ENCODE peak calls at places on chromosome 19, in four cellular contexts. I is mammary epithelial cell, F is HCT116, Z is neural progenitor cell. G is an unnamed sample.

GRCh38 chr19:4057913-4058695 is 8.6 kb downstream of the ZBTB7A start:
- DNase-seq in I (peak; percentile 87), F (peak; percentile 42), Z (no peak), G (peak; percentile 76)

GRCh38 chr19:14476663-14477401 is 1.7 kb upstream of the PTGER1 start:
- DNase-seq in I (peak; percentile 71), F (peak; percentile 48), Z (no peak), G (peak; percentile 84)

GRCh38 chr19:980133-980998 is 3.8 kb upstream of the WDR18 start:
- DNase-seq in I (no peak), F (no peak), Z (peak; percentile 93), G (peak; percentile 50)

GRCh38 chr19:28859811-28860210 is 353.1 kb downstream of the UQCRFS1 start:
- DNase-seq in I (no peak), F (no peak), Z (no peak), G (no peak)

GRCh38 chr19:22608441-22608840 is 25.7 kb upstream of the ZNF492 start:
- DNase-seq in I (no peak), F (no peak), Z (no peak), G (no peak)

GRCh38 chr19:15218501-15218900 is 13.7 kb downstream of the EPHX3 start:
- DNase-seq in I (no peak), F (no peak), Z (no peak), G (no peak)

GRCh38 chr19:35963514-35963913 is 27.3 kb downstream of the LRFN3 start:
- DNase-seq in I (peak; percentile 39), F (no peak), Z (peak; percentile 91), G (no peak)

GRCh38 chr19:13929956-13930355 is 8.3 kb downstream of the PODNL1 start:
- DNase-seq in I (no peak), F (no peak), Z (no peak), G (no peak)

GRCh38 chr19:24029941-24030636 is 56.9 kb upstream of the ZNF254 start:
- DNase-seq in I (no peak), F (no peak), Z (no peak), G (no peak)

GRCh38 chr19:41425174-41426115 is 1.7 kb downstream of the B3GNT8 start:
- DNase-seq in I (no peak), F (no peak), Z (no peak), G (no peak)

GRCh38 chr19:50962245-50962644 is 7.1 kb downstream of the KLK6 start:
- DNase-seq in I (no peak), F (no peak), Z (no peak), G (no peak)

GRCh38 chr19:54137913-54138776 is 583 bp downstream of the CNOT3 start:
- DNase-seq in I (no peak), F (no peak), Z (peak; percentile 75), G (peak; percentile 32)

GRCh38 chr19:56769650-56770049 is 70.9 kb downstream of the PEG3 start:
- DNase-seq in I (no peak), F (no peak), Z (no peak), G (no peak)

GRCh38 chr19:49689133-49690072 is at the start of gene ADM5:
- DNase-seq in I (no peak), F (no peak), Z (peak; percentile 56), G (no peak)

GRCh38 chr19:50358483-50359431 is 6.7 kb downstream of the NAPSA start:
- DNase-seq in I (no peak), F (no peak), Z (no peak), G (no peak)

GRCh38 chr19:46967578-46968018 is 52.0 kb upstream of the NPAS1 start:
- DNase-seq in I (no peak), F (no peak), Z (no peak), G (no peak)

GRCh38 chr19:8640402-8641004 is 10.1 kb downstream of the NFILZ start:
- DNase-seq in I (no peak), F (no peak), Z (no peak), G (no peak)

GRCh38 chr19:27734496-27735220 is 1478.3 kb downstream of the UQCRFS1 start:
- DNase-seq in I (no peak), F (no peak), Z (no peak), G (no peak)

GRCh38 chr19:51602189-51602854 is 27.9 kb downstream of the SIGLEC5 start:
- DNase-seq in I (no peak), F (no peak), Z (no peak), G (no peak)

GRCh38 chr19:53906211-53907192 is 2.6 kb upstream of the CACNG7 start:
- DNase-seq in I (no peak), F (no peak), Z (peak; percentile 71), G (peak; percentile 63)

GRCh38 chr19:45362291-45362690 is 8.1 kb downstream of the ERCC2 start:
- DNase-seq in I (no peak), F (no peak), Z (no peak), G (no peak)
- H3K36me3 ChIP-seq in I (peaks cover 6% of the 10 kb centered on the region), F (peaks cover 14% of the 10 kb centered on the region), Z (no peaks in the 10 kb centered on the region), G (no peaks in the 10 kb centered on the region)

DNA sequence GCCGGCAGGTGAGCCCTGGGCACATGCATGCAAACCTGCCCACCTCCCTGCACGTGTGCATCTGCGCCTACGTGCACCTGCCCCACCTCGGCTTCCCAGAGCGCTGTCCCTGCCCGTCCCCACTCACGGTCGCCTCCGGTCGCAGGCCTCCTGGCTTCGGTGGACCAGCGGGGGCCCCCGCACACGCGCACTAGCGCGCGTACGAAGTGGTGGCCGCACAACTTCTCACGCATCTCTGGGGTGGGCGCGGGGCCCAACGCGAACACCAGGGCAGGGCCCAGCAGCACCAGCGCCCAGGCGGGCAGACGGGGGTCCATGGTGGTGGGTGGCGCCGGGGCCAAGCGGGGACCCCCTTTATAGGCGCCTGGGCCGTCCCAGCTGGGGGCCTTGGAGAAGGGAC is at the start of gene INSL3:
- DNase-seq in I (no peak), F (no peak), Z (no peak), G (no peak)
- TF ChIP-seq EZH2 in I (no peak), F (no peak), Z (no peak), G (no peak)

GRCh38 chr19:10256970-10257615 is 5.1 kb downstream of the MRPL4 start:
- DNase-seq in I (no peak), F (no peak), Z (no peak), G (no peak)

GRCh38 chr19:10258080-10258710 is 6.2 kb downstream of the MRPL4 start:
- DNase-seq in I (no peak), F (no peak), Z (no peak), G (no peak)

GRCh38 chr19:10256551-10256950 is 4.5 kb downstream of the MRPL4 start:
- DNase-seq in I (no peak), F (no peak), Z (no peak), G (no peak)

GRCh38 chr19:10260141-10260584 is 8.1 kb downstream of the MRPL4 start:
- DNase-seq in I (peak; percentile 95), F (peak; percentile 23), Z (no peak), G (no peak)

DNA sequence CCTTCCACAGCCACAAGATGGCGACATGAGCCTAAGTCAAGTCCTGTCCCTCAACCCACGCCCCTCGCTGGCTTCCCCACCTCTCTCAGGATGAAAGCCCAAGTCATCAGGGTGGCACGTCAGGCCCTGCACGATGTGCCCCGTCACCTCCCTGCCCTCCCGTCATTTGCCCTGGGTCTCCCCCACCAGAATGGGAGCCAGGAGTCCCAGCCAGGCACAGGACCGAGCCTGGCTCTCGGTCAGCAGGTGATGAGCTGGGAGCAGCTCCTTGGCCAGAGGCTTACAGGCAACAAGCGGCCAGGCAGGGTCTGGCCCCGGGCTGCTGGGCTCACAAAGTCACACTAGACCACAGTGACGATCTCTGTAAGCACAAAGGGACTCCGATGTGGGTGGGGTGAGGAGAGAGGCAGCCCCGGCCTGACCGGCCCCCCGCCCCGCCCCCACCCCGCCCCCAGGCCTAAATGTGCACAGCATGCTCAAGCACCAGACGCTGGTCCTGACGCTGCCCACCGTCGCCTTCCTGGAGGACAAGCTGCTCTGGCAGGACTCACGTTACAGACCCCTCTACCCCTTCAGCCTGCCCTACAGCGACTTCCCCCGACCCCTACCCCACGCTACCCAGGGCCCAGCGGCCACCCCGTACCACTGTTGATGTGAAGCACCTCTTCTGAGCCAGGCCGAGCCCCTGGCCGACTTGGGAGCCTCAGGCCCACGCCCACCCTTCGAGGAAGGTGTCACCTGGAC is 7.3 kb downstream of the MRPL4 start:
- DNase-seq in I (peak; percentile 76), F (peak; percentile 82), Z (peak; percentile 93), G (peak; percentile 86)
- H3K36me3 ChIP-seq in I (peaks cover 6% of the 10 kb centered on the region), F (peaks cover 28% of the 10 kb centered on the region), Z (no peaks in the 10 kb centered on the region), G (peaks cover 6% of the 10 kb centered on the region)

GRCh38 chr19:5186293-5187050 is 154.1 kb downstream of the PTPRS start:
- DNase-seq in I (peak; percentile 15), F (no peak), Z (no peak), G (no peak)
- TF ChIP-seq EZH2 in I (no peak), F (no peak), Z (no peak), G (no peak)

DNA sequence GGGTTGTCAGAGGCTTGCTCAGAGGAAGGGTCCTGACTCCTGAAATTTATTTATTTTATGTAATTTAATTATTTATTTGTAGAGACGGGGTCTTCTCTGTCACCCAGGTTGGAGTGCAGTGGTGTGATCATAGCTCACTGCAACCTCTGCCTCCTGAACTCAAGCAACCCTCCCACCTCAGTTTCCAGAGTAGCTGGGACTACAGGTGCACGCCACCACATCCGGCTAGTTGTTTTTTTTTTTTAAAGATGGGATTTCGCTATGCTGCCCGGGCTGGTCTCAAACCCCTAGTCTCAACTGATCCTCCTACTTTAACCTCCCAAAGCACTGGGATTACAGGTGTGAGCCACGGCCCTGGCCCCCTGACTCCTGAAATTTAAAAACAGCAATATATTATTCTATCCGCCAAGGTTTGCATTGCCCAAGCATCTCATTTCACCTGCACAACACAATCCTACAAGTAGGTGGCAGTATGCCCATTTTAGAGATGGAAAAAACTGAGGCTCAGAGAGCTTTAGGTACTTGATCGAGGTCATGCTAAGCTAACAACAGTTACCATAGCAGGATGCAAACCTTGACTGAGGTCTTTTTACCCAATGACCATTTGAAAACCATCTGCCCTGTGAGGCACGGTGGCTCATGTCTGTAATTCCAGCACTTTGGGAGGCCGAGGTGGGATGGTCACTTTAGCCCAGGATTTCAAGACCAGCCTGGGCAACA is 18.1 kb downstream of the ARHGEF18 start:
- DNase-seq in I (peak; percentile 49), F (peak; percentile 62), Z (peak; percentile 23), G (peak; percentile 66)
- H3K36me3 ChIP-seq in I (no peaks in the 10 kb centered on the region), F (no peaks in the 10 kb centered on the region), Z (no peaks in the 10 kb centered on the region), G (no peaks in the 10 kb centered on the region)

DNA sequence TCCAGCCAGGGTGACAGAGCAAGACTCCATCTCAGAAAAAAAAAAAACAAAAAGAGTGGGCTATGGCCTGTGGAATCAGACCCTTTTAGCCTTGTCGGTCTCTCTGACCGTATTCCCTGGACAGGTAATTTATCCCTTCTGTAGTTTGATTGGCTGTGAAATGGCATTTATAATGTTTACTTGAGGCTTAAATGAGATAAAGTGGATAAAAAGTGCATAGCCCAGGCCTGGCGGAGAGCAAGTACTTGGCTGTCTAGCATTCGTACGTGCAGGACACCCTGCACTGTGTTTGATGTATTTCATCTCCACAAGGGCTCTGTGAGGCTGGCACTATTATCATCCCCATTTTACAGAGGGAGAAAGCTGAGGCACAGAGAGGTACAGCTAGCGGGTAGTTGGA is 7.0 kb downstream of the NTN5 start:
- DNase-seq in I (no peak), F (no peak), Z (no peak), G (no peak)
- TF ChIP-seq EZH2 in I (no peak), F (no peak), Z (no peak), G (no peak)

G was measured in PC-9.